ENCODE peak calls at places on chromosomes 12 and 14, in ten cellular contexts. J, P, N, R, A, U, O, K, Y and T are unnamed samples.

GRCh38 chr14:72549026-72549425 is 344.9 kb downstream of the DPF3 start:
- DNase-seq in O (no peak), K (peak), U (no peak), J (no peak), R (no peak), A (no peak), P (no peak), N (no peak), Y (no peak), T (no peak)

GRCh38 chr12:78697817-78698415 is 166.7 kb upstream of the SYT1 start:
- DNase-seq in N (no peak), R (no peak), O (no peak), Y (no peak), J (no peak), A (no peak), U (no peak), P (no peak), K (peak), T (peak)

GRCh38 chr14:85420707-85421106 is 109.2 kb upstream of the FLRT2 start:
- DNase-seq in A (no peak), J (no peak), U (no peak), P (no peak), Y (no peak), N (no peak), R (no peak), K (no peak), O (no peak), T (no peak)

GRCh38 chr12:113899844-113900471 is 66.2 kb downstream of the RBM19 start:
- DNase-seq in N (no peak), R (no peak), K (no peak), A (no peak), P (no peak), U (no peak), O (no peak), J (peak), Y (no peak), T (no peak)

GRCh38 chr12:20798561-20798960 is 11.9 kb upstream of the SLCO1B3 start:
- DNase-seq in U (no peak), J (no peak), Y (no peak), O (no peak), K (peak), P (peak), N (no peak), R (peak), A (no peak), T (peak)

GRCh38 chr12:127414186-127414585 is 852.8 kb upstream of the TMEM132C start:
- DNase-seq in R (no peak), P (no peak), J (no peak), O (no peak), Y (peak), N (no peak), A (no peak), U (no peak), K (no peak), T (no peak)

GRCh38 chr12:104825408-104825807 is 132.7 kb downstream of the SLC41A2 start:
- DNase-seq in N (no peak), P (no peak), R (no peak), K (peak), A (no peak), J (peak), Y (no peak), U (no peak), O (no peak), T (peak)

GRCh38 chr12:54030889-54031860 is 1.7 kb upstream of the HOXC5 start:
- DNase-seq in R (no peak), J (no peak), Y (peak), N (no peak), U (no peak), O (peak), P (peak), K (no peak), A (no peak), T (peak)

GRCh38 chr14:102909911-102910310 is 12.6 kb upstream of the AMN start:
- DNase-seq in J (no peak), U (no peak), P (no peak), K (no peak), Y (peak), R (no peak), O (no peak), N (no peak), A (no peak), T (no peak)

GRCh38 chr14:102908766-102909455 is 13.6 kb upstream of the AMN start:
- DNase-seq in J (no peak), P (no peak), N (no peak), K (no peak), A (no peak), O (no peak), R (no peak), U (no peak), Y (peak), T (no peak)

GRCh38 chr14:102907980-102908730 is 14.3 kb upstream of the AMN start:
- DNase-seq in P (no peak), J (no peak), A (no peak), Y (peak), U (no peak), K (no peak), O (no peak), N (no peak), R (no peak), T (no peak)

GRCh38 chr14:102910442-102910841 is 12.0 kb upstream of the AMN start:
- DNase-seq in N (no peak), J (no peak), K (no peak), Y (peak), R (no peak), O (no peak), A (no peak), U (no peak), P (no peak), T (no peak)

GRCh38 chr14:102909462-102909861 is 13.0 kb upstream of the AMN start:
- DNase-seq in J (no peak), U (no peak), R (no peak), K (no peak), N (no peak), P (no peak), O (no peak), Y (peak), A (no peak), T (no peak)
- H3K4me3 ChIP-seq in J (no peak), U (no peak), R (no peak), K (no peak), N (no peak), P (no peak), O (no peak), Y (no peak), A (no peak), T (no peak)

GRCh38 chr12:68406134-68406576 is 74.0 kb upstream of the MDM1 start:
- DNase-seq in Y (peak), U (peak), R (no peak), K (peak), N (no peak), O (peak), J (peak), P (peak), A (peak), T (peak)
- TF ChIP-seq CTCF in Y (peak), U (peak), R (peak), K (peak), N (peak), O (peak), J (peak), P (peak), A (peak), T (peak)

DNA sequence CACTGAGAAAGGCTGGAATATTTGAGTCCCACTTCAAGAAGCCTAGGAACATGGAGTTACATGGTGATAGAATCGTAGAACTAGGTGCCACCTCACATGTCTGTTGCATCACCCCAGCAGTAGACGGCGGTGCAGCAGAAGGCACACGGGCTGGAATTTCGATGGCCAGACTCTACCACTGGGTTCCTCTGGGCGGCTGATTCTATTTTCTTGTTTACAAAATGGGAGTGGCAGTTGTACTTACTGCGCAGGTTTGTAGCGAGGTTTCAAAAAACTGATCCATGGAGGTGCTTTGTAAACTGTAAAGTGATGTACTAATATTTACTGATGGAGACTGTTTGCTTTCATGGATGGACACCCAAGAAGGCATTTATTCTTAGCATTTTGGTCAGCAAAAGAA is 45.7 kb downstream of the WDR20 start:
- DNase-seq in A (no peak), P (no peak), Y (no peak), R (no peak), U (no peak), K (no peak), O (no peak), J (no peak), N (no peak), T (no peak)
- H3K4me3 ChIP-seq in A (no peak), P (no peak), Y (no peak), R (no peak), U (no peak), K (no peak), O (no peak), J (no peak), N (no peak), T (no peak)

DNA sequence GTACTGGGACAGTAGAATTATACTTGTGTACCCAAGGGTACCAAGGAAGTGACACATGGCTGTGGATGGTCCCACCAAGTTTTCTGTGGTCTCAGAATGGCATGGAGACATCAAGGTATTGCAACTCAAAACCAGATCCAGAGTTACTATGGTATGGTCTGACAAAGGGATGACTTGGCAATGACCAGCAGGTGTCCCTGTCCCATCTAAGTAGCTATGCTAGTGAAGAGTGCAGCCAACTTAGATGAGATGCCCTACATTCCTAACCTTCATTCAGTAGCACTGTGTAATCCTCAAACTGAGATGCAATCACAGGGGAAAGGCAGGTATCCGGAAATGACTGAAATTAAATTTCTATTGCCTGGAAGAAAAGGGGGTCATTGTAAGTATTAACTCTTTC is 188.7 kb upstream of the TMEM260 start:
- DNase-seq in K (peak), J (no peak), Y (no peak), A (no peak), O (no peak), P (no peak), N (no peak), R (peak), U (no peak), T (no peak)
- TF ChIP-seq CTCF in K (peak), J (no peak), Y (no peak), A (no peak), O (no peak), P (no peak), N (no peak), R (peak), U (no peak), T (no peak)

DNA sequence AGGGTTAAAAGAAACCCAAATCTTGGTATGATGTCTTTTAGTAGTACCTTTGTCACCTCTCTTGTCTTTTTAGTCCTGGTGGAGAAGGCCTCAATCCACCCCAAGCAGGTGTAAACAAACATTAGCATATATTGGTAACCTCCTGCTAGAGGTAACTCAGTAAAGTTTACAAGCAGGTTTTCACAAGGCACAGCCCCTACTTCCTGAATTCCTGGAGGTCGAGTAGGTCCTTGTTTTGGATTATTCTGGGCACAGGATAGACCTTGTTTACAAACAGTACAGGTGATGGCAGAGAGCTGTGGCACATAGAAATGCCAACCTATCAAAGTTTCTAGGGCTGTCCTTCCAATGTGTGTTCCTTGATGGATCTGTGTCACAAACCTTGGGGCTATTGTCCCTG is 99.1 kb downstream of the ALG10 start:
- DNase-seq in K (no peak), Y (no peak), A (no peak), O (no peak), R (no peak), U (no peak), N (no peak), P (no peak), J (no peak), T (no peak)
- H3K4me3 ChIP-seq in K (no peak), Y (no peak), A (no peak), O (no peak), R (no peak), U (no peak), N (no peak), P (no peak), J (no peak), T (no peak)

GRCh38 chr14:89252887-89253532 is 164.0 kb downstream of the FOXN3 start:
- DNase-seq in A (no peak), K (no peak), U (no peak), P (no peak), J (no peak), O (no peak), Y (no peak), N (no peak), R (no peak), T (peak)
- TF ChIP-seq CTCF in A (no peak), K (no peak), U (no peak), P (peak), J (no peak), O (no peak), Y (no peak), N (no peak), R (peak), T (peak)

GRCh38 chr12:51868821-51869489 is 18.9 kb upstream of the ANKRD33 start:
- DNase-seq in Y (peak), R (no peak), U (no peak), J (peak), K (no peak), N (no peak), A (no peak), O (no peak), P (no peak), T (no peak)

GRCh38 chr12:51871126-51871525 is 16.8 kb upstream of the ANKRD33 start:
- DNase-seq in O (no peak), P (no peak), U (no peak), Y (no peak), A (no peak), K (no peak), N (no peak), J (no peak), R (no peak), T (no peak)

GRCh38 chr12:51869931-51870330 is 18.0 kb upstream of the ANKRD33 start:
- DNase-seq in R (no peak), A (no peak), O (no peak), P (no peak), N (no peak), Y (no peak), K (no peak), U (no peak), J (no peak), T (no peak)

GRCh38 chr12:51867796-51868428 is 19.4 kb upstream of the FIGNL2 start:
- DNase-seq in N (no peak), J (no peak), Y (peak), A (no peak), U (no peak), P (no peak), K (no peak), O (no peak), R (no peak), T (no peak)

DNA sequence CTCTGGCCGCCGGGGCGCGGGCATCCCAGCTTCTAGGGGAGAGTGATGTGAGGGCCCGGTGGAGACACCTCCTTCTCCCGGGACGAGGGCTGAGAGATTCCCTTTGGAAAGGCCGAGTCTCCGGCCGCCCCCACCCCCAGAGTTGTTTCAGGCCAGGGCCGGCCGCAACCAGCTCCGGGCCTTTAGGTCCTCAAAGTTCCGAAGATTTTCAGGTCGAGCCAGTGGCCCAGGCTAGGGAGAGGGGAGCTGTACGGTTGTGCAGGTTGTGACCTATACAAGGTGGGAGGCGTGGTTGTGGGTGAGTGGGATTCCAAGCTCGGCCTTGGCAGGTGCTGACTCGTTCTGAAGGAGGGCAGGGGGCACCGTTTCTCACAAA is 18.4 kb upstream of the ANKRD33 start:
- DNase-seq in K (no peak), Y (no peak), N (no peak), J (no peak), R (no peak), U (no peak), O (no peak), A (no peak), P (no peak), T (no peak)
- H3K4me3 ChIP-seq in K (no peak), Y (peak), N (peak), J (no peak), R (no peak), U (peak), O (no peak), A (peak), P (peak), T (peak)

GRCh38 chr14:91040545-91040944 is 19.9 kb downstream of the RPS6KA5 start:
- DNase-seq in A (no peak), P (no peak), J (no peak), R (no peak), K (no peak), O (no peak), N (no peak), U (no peak), Y (no peak), T (no peak)
- TF ChIP-seq CTCF in A (no peak), P (no peak), J (no peak), R (no peak), K (no peak), O (no peak), N (no peak), U (no peak), Y (no peak), T (no peak)

GRCh38 chr12:22164101-22164500 is 118.1 kb downstream of the CMAS start:
- DNase-seq in K (no peak), O (no peak), N (no peak), P (no peak), Y (no peak), U (no peak), R (no peak), A (no peak), J (no peak), T (no peak)
- H3K4me3 ChIP-seq in K (no peak), O (no peak), N (no peak), P (no peak), Y (no peak), U (no peak), R (no peak), A (no peak), J (no peak), T (no peak)

GRCh38 chr12:112013601-112014402 is 576 bp downstream of the ERP29 start:
- DNase-seq in U (peak), J (peak), O (peak), P (peak), N (no peak), R (peak), A (no peak), K (peak), Y (peak), T (peak)
- TF ChIP-seq CTCF in U (no peak), J (no peak), O (peak), P (no peak), N (no peak), R (no peak), A (no peak), K (no peak), Y (peak), T (no peak)